ENCODE peak calls at places on chromosomes 3 and 15, in six cellular contexts. Q is kidney epithelial cell, M is fibroblast of lung, T is Peyer's patch, O is cardiac fibroblast, K is GM06990. C is an unnamed sample.
A peak's percentile ranks its signal among the peaks of the same experiment; 100 is the strongest.

GRCh38 chr15:84736375-84736774 is 12.0 kb upstream of the ZNF592 start:
- DNase-seq in Q (no peak), M (no peak), T (peak; percentile 71), O (no peak), K (peak; percentile 84), C (no peak)

GRCh38 chr3:194967126-194968117 is 281.7 kb downstream of the FAM43A start:
- DNase-seq in Q (no peak), M (no peak), T (no peak), O (peak; percentile 16), K (no peak), C (no peak)

GRCh38 chr3:48273594-48274211 is 32.8 kb downstream of the ZNF589 start:
- DNase-seq in Q (peak; percentile 31), M (peak; percentile 70), T (peak; percentile 39), O (peak; percentile 74), K (no peak), C (no peak)

GRCh38 chr3:27726240-27726639 is 4.1 kb upstream of the EOMES start:
- DNase-seq in Q (no peak), M (no peak), T (no peak), O (no peak), K (no peak), C (no peak)

GRCh38 chr3:28050895-28051294 is 190.5 kb upstream of the CMC1 start:
- DNase-seq in Q (no peak), M (no peak), T (no peak), O (peak; percentile 53), K (no peak), C (no peak)

GRCh38 chr15:62075595-62076279 is 9.0 kb downstream of the C2CD4A start:
- DNase-seq in Q (peak; percentile 65), M (peak; percentile 56), T (no peak), O (peak; percentile 55), K (no peak), C (no peak)

GRCh38 chr3:149784064-149784704 is 8.2 kb downstream of the ANKUB1 start:
- DNase-seq in Q (no peak), M (no peak), T (no peak), O (no peak), K (no peak), C (no peak)

GRCh38 chr3:87260270-87260669 is 16.1 kb downstream of the POU1F1 start:
- DNase-seq in Q (peak; percentile 16), M (peak; percentile 63), T (peak; percentile 42), O (peak; percentile 64), K (no peak), C (peak; percentile 3)

GRCh38 chr15:31296304-31297220 is 30.1 kb upstream of the KLF13 start:
- DNase-seq in Q (no peak), M (no peak), T (no peak), O (peak; percentile 24), K (no peak), C (no peak)

GRCh38 chr3:4752201-4753072 is 226.8 kb upstream of the BHLHE40 start:
- DNase-seq in Q (peak; percentile 95), M (no peak), T (no peak), O (peak; percentile 40), K (no peak), C (no peak)

GRCh38 chr3:115553796-115554495 is 69.4 kb upstream of the GAP43 start:
- DNase-seq in Q (no peak), M (peak; percentile 12), T (no peak), O (no peak), K (no peak), C (no peak)

GRCh38 chr15:77224352-77224751 is 153.4 kb upstream of the TSPAN3 start:
- DNase-seq in Q (no peak), M (no peak), T (no peak), O (peak; percentile 16), K (no peak), C (no peak)

GRCh38 chr3:129809297-129809696 is 84.2 kb downstream of the TMCC1 start:
- DNase-seq in Q (no peak), M (no peak), T (no peak), O (peak; percentile 32), K (no peak), C (no peak)

GRCh38 chr3:67828486-67829010 is 174.1 kb upstream of the SUCLG2 start:
- DNase-seq in Q (no peak), M (no peak), T (no peak), O (no peak), K (no peak), C (no peak)

GRCh38 chr15:79682285-79682684 is 214.5 kb downstream of the MTHFS start:
- DNase-seq in Q (no peak), M (peak; percentile 67), T (no peak), O (peak; percentile 79), K (no peak), C (peak; percentile 63)

GRCh38 chr15:63188247-63188936 is 1.0 kb upstream of the RAB8B start:
- DNase-seq in Q (no peak), M (no peak), T (no peak), O (no peak), K (peak; percentile 59), C (no peak)

GRCh38 chr3:119311191-119311925 is 17.2 kb downstream of the ARHGAP31 start:
- DNase-seq in Q (peak; percentile 70), M (peak; percentile 55), T (no peak), O (peak; percentile 40), K (no peak), C (no peak)

GRCh38 chr15:70324001-70324974 is 226.6 kb upstream of the TLE3 start:
- DNase-seq in Q (no peak), M (peak; percentile 63), T (no peak), O (no peak), K (no peak), C (peak; percentile 97)

GRCh38 chr15:70328137-70329115 is 230.7 kb upstream of the TLE3 start:
- DNase-seq in Q (peak; percentile 16), M (peak; percentile 65), T (peak; percentile 82), O (peak; percentile 65), K (peak; percentile 59), C (peak; percentile 52)

GRCh38 chr15:70323111-70323851 is 225.6 kb upstream of the TLE3 start:
- DNase-seq in Q (no peak), M (peak; percentile 65), T (no peak), O (peak; percentile 72), K (no peak), C (no peak)

GRCh38 chr15:70329179-70329578 is 231.5 kb upstream of the TLE3 start:
- DNase-seq in Q (no peak), M (no peak), T (no peak), O (no peak), K (no peak), C (no peak)

DNA sequence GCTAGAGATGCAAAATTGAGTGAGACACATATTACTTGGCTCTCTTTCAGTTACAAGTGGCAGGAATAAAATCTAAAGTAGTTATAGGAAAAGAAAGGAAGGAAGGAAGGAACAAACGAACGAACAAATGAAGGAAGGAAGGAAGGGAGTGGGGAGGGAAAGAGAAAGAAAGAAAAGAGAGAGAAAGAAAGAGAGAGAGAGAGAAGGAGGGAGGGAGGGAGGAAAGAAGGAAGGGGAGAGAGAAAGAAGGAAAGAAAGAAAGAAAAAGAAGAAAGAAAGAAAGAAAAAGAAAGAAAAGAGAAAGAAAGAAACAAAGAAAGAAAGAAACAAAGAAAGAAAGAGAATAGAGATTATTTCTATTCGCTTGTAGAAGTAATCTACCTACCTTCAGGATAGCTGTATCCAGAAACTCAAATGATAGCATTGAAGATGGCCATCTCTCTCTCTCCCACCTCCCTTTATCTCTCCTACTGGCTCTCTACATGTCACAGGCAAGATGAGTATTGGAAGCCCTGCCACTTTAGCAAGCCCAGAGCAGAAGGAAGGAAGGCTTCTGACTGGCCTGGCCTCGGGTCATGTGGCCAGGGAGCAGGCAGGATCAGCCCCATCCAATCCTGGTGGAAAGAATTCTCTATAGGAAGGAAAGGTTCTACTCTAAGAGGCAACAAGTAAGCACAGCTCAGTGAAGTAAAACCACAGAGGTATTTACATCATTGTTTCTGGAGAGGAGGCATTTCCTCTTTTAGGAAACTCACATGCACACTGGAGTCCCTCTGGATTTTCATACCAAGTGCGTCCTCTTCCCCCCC is 229.8 kb upstream of the TLE3 start:
- DNase-seq in Q (peak; percentile 38), M (peak; percentile 49), T (no peak), O (peak; percentile 81), K (no peak), C (peak; percentile 43)
- H3K4me3 ChIP-seq in Q (no peak overlapping the region), M (no peak overlapping the region), T (no peak overlapping the region), O (no peak overlapping the region), K (no peak overlapping the region), C (no peak overlapping the region)

GRCh38 chr15:32991544-32992192 is 202.8 kb downstream of the FMN1 start:
- DNase-seq in Q (no peak), M (no peak), T (no peak), O (no peak), K (no peak), C (no peak)

GRCh38 chr15:32994810-32995424 is 199.6 kb downstream of the FMN1 start:
- DNase-seq in Q (no peak), M (peak; percentile 82), T (no peak), O (peak; percentile 72), K (no peak), C (no peak)

GRCh38 chr15:32998182-32998581 is 196.3 kb downstream of the FMN1 start:
- DNase-seq in Q (no peak), M (no peak), T (no peak), O (no peak), K (no peak), C (no peak)

GRCh38 chr15:32990071-32990470 is 204.4 kb downstream of the FMN1 start:
- DNase-seq in Q (no peak), M (no peak), T (no peak), O (peak; percentile 29), K (no peak), C (no peak)

GRCh38 chr15:32993285-32993684 is 201.2 kb downstream of the FMN1 start:
- DNase-seq in Q (no peak), M (peak; percentile 50), T (no peak), O (peak; percentile 46), K (no peak), C (no peak)
- TF ChIP-seq CTCF in Q (peak; percentile 40), M (peak; percentile 45), T (peak; percentile 29), O (peak; percentile 32), K (peak; percentile 21), C (peak; percentile 40)

GRCh38 chr3:34938784-34939183 is 700.5 kb upstream of the ARPP21 start:
- DNase-seq in Q (no peak), M (no peak), T (no peak), O (no peak), K (no peak), C (no peak)
- H3K4me3 ChIP-seq in Q (no peak overlapping the region), M (no peak overlapping the region), T (no peak overlapping the region), O (no peak overlapping the region), K (no peak overlapping the region), C (no peak overlapping the region)

GRCh38 chr3:13069495-13069894 is 3.7 kb downstream of the IQSEC1 start:
- DNase-seq in Q (no peak), M (no peak), T (peak; percentile 77), O (no peak), K (peak; percentile 55), C (no peak)

GRCh38 chr3:13067778-13068177 is 5.5 kb downstream of the IQSEC1 start:
- DNase-seq in Q (no peak), M (no peak), T (no peak), O (no peak), K (no peak), C (no peak)

GRCh38 chr3:13066236-13066635 is 7.0 kb downstream of the IQSEC1 start:
- DNase-seq in Q (no peak), M (no peak), T (no peak), O (no peak), K (no peak), C (no peak)

GRCh38 chr3:13070622-13071021 is 2.6 kb downstream of the IQSEC1 start:
- DNase-seq in Q (no peak), M (no peak), T (no peak), O (no peak), K (no peak), C (no peak)

GRCh38 chr3:13068269-13069010 is 4.8 kb downstream of the IQSEC1 start:
- DNase-seq in Q (no peak), M (no peak), T (no peak), O (no peak), K (no peak), C (no peak)
- TF ChIP-seq CTCF in Q (no peak), M (no peak), T (no peak), O (no peak), K (no peak), C (no peak)

C was measured in BJ.